ENCODE peak calls at places on chromosomes 16 and 17, in seven cellular contexts. V is A549, G is stomach, E is psoas muscle, M is transverse colon, R is uterus, J is PC-3. A is an unnamed sample.

GRCh38 chr17:36493956-36494355 is 7.5 kb downstream of the ZNHIT3 start:
- DNase-seq in E (no peak), V (no peak), J (no peak), R (no peak), G (no peak), M (no peak), A (peak)

GRCh38 chr17:13107726-13108235 is 90.0 kb upstream of the ELAC2 start:
- DNase-seq in M (no peak), V (no peak), E (no peak), R (no peak), G (no peak), J (no peak), A (no peak)

GRCh38 chr17:40545660-40546059 is 19.6 kb downstream of the CCR7 start:
- DNase-seq in E (peak), M (peak), V (no peak), G (peak), J (no peak), R (peak), A (no peak)

GRCh38 chr17:43011728-43012472 is 5.3 kb downstream of the IFI35 start:
- DNase-seq in E (no peak), M (no peak), G (no peak), R (no peak), V (no peak), J (no peak), A (no peak)

GRCh38 chr16:58086381-58087208 is 42.6 kb downstream of the CFAP20 start:
- DNase-seq in V (no peak), M (no peak), R (no peak), E (no peak), J (no peak), G (no peak), A (no peak)

GRCh38 chr17:52106638-52107261 is 51.8 kb downstream of the CA10 start:
- DNase-seq in J (peak), R (no peak), M (peak), E (no peak), V (peak), G (peak), A (peak)

GRCh38 chr17:38711792-38712571 is 6.9 kb downstream of the MLLT6 start:
- DNase-seq in E (no peak), J (no peak), R (no peak), M (no peak), G (no peak), V (no peak), A (no peak)

GRCh38 chr17:31596382-31597323 is 205.2 kb downstream of the RAB11FIP4 start:
- DNase-seq in R (peak), M (peak), G (no peak), V (peak), J (peak), E (peak), A (peak)

GRCh38 chr17:50057521-50057991 is 1.6 kb downstream of the ITGA3 start:
- DNase-seq in J (no peak), G (peak), M (peak), E (no peak), V (no peak), R (peak), A (no peak)
- H3K27ac ChIP-seq in J (peak), G (peak), M (peak), E (peak), V (peak), R (peak), A (peak)

GRCh38 chr17:50100921-50101345 is 5.8 kb downstream of the PDK2 start:
- DNase-seq in R (no peak), G (no peak), V (no peak), M (no peak), E (no peak), J (no peak), A (no peak)
- H3K27ac ChIP-seq in R (peak), G (peak), V (peak), M (peak), E (peak), J (no peak), A (no peak)

DNA sequence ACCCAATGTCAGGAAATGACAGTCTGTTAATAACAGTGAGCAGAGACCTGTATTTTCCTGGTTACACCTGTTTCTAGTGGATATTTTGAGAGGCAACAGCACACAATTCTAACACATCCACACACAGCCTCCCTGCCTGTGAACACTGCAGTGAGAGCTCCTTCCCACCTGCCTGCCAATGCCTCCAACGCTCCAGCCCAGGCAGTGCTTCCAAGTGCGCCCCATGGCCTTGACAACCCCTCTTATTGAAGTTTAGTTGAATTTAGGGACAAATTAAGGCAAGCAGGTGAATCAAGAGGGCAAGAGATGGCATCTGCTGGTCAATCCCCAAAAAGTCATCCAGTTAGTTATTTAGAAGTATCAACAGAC is 4.7 kb upstream of the MXRA7 start:
- DNase-seq in E (peak), R (no peak), J (no peak), G (no peak), M (no peak), V (no peak), A (no peak)
- H3K27ac ChIP-seq in E (peak), R (peak), J (no peak), G (peak), M (peak), V (no peak), A (peak)

GRCh38 chr16:67543036-67543435 is 14.4 kb downstream of the RIPOR1 start:
- DNase-seq in M (peak), G (no peak), R (no peak), E (peak), V (no peak), J (no peak), A (no peak)

GRCh38 chr16:67541391-67542263 is 13.0 kb downstream of the RIPOR1 start:
- DNase-seq in R (no peak), G (no peak), J (peak), M (peak), V (peak), E (peak), A (no peak)

GRCh38 chr16:67540756-67541155 is 12.1 kb downstream of the RIPOR1 start:
- DNase-seq in R (no peak), J (no peak), M (no peak), G (no peak), V (no peak), E (no peak), A (no peak)

GRCh38 chr16:67543582-67543981 is 15.0 kb downstream of the RIPOR1 start:
- DNase-seq in R (no peak), G (no peak), J (no peak), V (no peak), M (peak), E (peak), A (no peak)

DNA sequence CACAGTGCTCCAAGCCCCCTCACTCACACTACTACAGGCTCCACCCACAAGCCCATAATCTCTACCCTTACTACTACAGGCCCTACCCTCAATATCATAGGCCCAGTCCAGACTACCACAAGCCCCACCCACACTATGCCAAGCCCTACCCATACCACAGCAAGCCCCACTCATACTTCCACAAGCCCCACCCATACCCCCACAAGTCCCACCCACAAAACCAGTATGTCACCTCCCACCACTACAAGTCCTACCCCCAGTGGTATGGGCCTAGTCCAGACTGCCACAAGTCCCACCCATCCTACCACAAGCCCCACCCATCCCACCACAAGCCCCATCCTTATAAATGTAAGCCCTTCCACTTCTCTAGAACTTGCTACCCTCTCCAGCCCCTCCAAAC is 13.8 kb downstream of the RIPOR1 start:
- DNase-seq in J (peak), G (peak), V (peak), E (peak), R (peak), M (peak), A (peak)
- H3K27ac ChIP-seq in J (no peak), G (no peak), V (no peak), E (no peak), R (peak), M (no peak), A (no peak)

DNA sequence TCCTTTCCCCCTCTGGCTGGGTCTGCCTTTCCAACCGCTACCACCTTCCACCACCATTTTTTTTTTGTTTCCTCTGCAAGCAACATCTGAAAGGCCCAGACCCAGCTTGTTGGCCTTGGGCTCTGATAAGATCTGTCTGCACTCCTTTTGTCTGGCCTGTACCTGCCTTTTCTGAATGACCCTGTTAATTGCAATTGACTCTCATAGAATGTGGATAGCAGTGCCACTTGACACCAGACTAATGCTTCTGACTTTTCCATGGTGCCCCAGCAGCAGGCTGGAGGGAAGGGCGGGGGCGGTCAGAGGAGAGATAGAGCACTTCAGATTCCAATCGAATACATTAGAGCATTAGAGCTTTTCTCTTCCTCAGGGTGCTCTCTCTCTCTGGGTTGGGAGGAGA is 538.9 kb downstream of the WWOX start:
- DNase-seq in E (no peak), R (no peak), V (no peak), J (no peak), M (no peak), G (no peak), A (no peak)
- H3K27ac ChIP-seq in E (no peak), R (no peak), V (no peak), J (no peak), M (no peak), G (no peak), A (no peak)

DNA sequence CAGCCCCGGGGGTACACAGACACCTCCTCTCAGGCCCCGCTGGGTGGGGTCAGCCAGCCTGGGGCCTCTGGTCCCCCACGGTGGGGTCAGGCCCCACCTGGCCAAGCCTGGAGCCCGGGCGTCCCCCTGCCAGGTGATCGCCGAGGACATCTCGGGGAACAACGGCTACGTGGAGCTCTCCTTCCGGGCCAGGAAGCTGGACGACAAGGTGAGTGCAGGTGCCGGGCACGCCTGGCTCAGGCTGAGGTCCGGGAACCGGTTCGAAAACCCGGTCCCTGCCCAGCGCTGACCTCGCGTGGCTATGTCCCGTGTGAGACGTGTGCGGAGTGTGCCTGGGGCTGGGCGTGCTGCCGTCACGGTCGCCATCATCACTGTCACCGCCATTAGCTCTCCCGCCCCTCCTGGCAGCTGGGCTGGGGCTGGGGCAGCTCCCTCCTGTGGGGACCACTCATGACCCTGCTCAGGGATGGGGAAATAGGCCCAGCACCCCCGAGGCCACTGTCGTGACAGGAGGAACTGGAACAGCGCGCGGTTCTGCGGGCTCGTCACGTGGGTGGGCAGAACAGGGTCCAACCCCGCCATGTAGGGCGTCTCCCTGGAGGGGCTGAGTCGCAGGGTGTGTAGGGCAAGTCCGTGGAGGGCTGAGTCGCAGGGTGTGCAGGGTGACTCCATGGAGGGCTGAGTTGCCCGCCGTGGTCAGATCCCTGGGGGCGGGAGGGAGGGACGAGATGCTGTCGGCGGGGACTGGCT is 8.5 kb downstream of the CPNE7 start:
- DNase-seq in R (no peak), E (no peak), M (no peak), V (no peak), J (no peak), G (no peak), A (no peak)
- H3K27ac ChIP-seq in R (no peak), E (no peak), M (no peak), V (no peak), J (no peak), G (no peak), A (no peak)